ENCODE peak calls at places on chromosome 2, in six cellular contexts. H is NCI-H774, N is mucosa of descending colon, K is mesenchymal stem cell, O is substantia nigra, T is HCT116. M is an unnamed sample.

GRCh38 chr2:20661028-20661980 is 5.6 kb upstream of the GDF7 start:
- DNase-seq in H (peak), T (peak), N (peak), K (peak), O (peak), M (peak)

GRCh38 chr2:214138779-214139178 is 272.1 kb upstream of the VWC2L start:
- DNase-seq in O (no peak), N (no peak), H (no peak), K (no peak), T (no peak), M (no peak)

GRCh38 chr2:40394597-40394996 is 57.3 kb downstream of the SLC8A1 start:
- DNase-seq in K (no peak), T (no peak), O (no peak), H (no peak), N (no peak), M (no peak)

GRCh38 chr2:134445981-134446380 is 192.1 kb downstream of the MGAT5 start:
- DNase-seq in O (no peak), N (no peak), T (no peak), H (no peak), K (no peak), M (no peak)

GRCh38 chr2:191333911-191334357 is 88.7 kb downstream of the MYO1B start:
- DNase-seq in H (no peak), K (peak), T (no peak), O (no peak), N (no peak), M (no peak)

GRCh38 chr2:206343816-206344215 is 69.4 kb downstream of the ZDBF2 start:
- DNase-seq in O (no peak), K (no peak), N (no peak), H (no peak), T (no peak), M (no peak)

GRCh38 chr2:121944072-121944829 is 188.8 kb downstream of the TSN start:
- DNase-seq in O (no peak), H (no peak), N (no peak), K (peak), T (no peak), M (no peak)

GRCh38 chr2:118986733-118987132 is 44.7 kb downstream of the MARCO start:
- DNase-seq in O (no peak), K (no peak), N (no peak), H (no peak), T (no peak), M (no peak)

GRCh38 chr2:170143045-170143717 is 34.8 kb upstream of the MYO3B start:
- DNase-seq in O (no peak), T (no peak), K (no peak), H (no peak), N (no peak), M (no peak)

GRCh38 chr2:14543284-14543683 is 89.2 kb upstream of the LRATD1 start:
- DNase-seq in O (no peak), N (no peak), H (peak), K (peak), T (no peak), M (no peak)

GRCh38 chr2:191627518-191627917 is 50.4 kb upstream of the NABP1 start:
- DNase-seq in H (no peak), K (no peak), N (no peak), O (no peak), T (no peak), M (no peak)

GRCh38 chr2:128321421-128321775 is 2.7 kb upstream of the HS6ST1 start:
- DNase-seq in N (no peak), K (peak), H (no peak), O (no peak), T (no peak), M (peak)

GRCh38 chr2:159445307-159445706 is 158.8 kb upstream of the WDSUB1 start:
- DNase-seq in H (no peak), N (no peak), K (no peak), O (no peak), T (no peak), M (no peak)

GRCh38 chr2:19949071-19949470 is 40.8 kb downstream of the WDR35 start:
- DNase-seq in O (no peak), T (no peak), K (no peak), H (no peak), N (no peak), M (no peak)

GRCh38 chr2:72326759-72327158 is 179.1 kb upstream of the CYP26B1 start:
- DNase-seq in H (no peak), T (no peak), O (no peak), N (no peak), K (no peak), M (no peak)

GRCh38 chr2:233270951-233271350 is 19.5 kb downstream of the ATG16L1 start:
- DNase-seq in K (no peak), T (no peak), O (no peak), H (no peak), N (no peak), M (no peak)